ENCODE peak calls at places on chromosomes 3 and 15, in ten cellular contexts. B is mesothelial cell of epicardium, O is PC-9, W is cardiac muscle cell, S is AG04449, N is B cell, J is astrocyte, V is foreskin fibroblast, E is stomach, T is astrocyte of the spinal cord. X is an unnamed sample.

GRCh38 chr3:155031191-155031590 is 48.9 kb upstream of the MME start:
- DNase-seq in B (no peak), O (no peak), W (peak), S (peak), N (no peak), J (no peak), V (peak), E (no peak), T (no peak), X (no peak)

GRCh38 chr15:39642011-39642640 is 61.2 kb downstream of the THBS1 start:
- DNase-seq in B (no peak), O (peak), W (peak), S (no peak), N (no peak), J (peak), V (no peak), E (no peak), T (peak), X (peak)

GRCh38 chr15:20358066-20358780 is 183.4 kb downstream of the GOLGA6L6 start:
- DNase-seq in B (peak), O (no peak), W (no peak), S (no peak), N (no peak), J (no peak), V (no peak), E (peak), T (no peak), X (no peak)

GRCh38 chr15:100834731-100835130 is 44.9 kb upstream of the ALDH1A3 start:
- DNase-seq in B (no peak), O (no peak), W (peak), S (no peak), N (no peak), J (no peak), V (no peak), E (no peak), T (no peak), X (no peak)

GRCh38 chr3:45244356-45244755 is 18.3 kb upstream of the TMEM158 start:
- DNase-seq in B (no peak), O (no peak), W (no peak), S (no peak), N (no peak), J (no peak), V (no peak), E (no peak), T (no peak), X (no peak)

GRCh38 chr15:28904541-28905303 is 18.9 kb downstream of the APBA2 start:
- DNase-seq in B (no peak), O (no peak), W (peak), S (no peak), N (no peak), J (no peak), V (no peak), E (peak), T (no peak), X (no peak)

GRCh38 chr3:139180489-139180888 is 135.8 kb upstream of the PRR23C start:
- DNase-seq in B (no peak), O (no peak), W (no peak), S (no peak), N (no peak), J (no peak), V (no peak), E (no peak), T (no peak), X (no peak)

GRCh38 chr3:158801200-158801599 is 654 bp upstream of the MFSD1 start:
- DNase-seq in B (no peak), O (peak), W (peak), S (no peak), N (no peak), J (no peak), V (no peak), E (no peak), T (peak), X (peak)

GRCh38 chr3:115692887-115693524 is 69.7 kb downstream of the GAP43 start:
- DNase-seq in B (peak), O (peak), W (peak), S (no peak), N (peak), J (peak), V (peak), E (peak), T (peak), X (peak)

GRCh38 chr15:40054746-40055575 is 16.0 kb upstream of the SRP14 start:
- DNase-seq in B (no peak), O (peak), W (no peak), S (no peak), N (peak), J (peak), V (peak), E (peak), T (peak), X (no peak)

GRCh38 chr3:104360038-104360437 is 1006.7 kb upstream of the ALCAM start:
- DNase-seq in B (no peak), O (no peak), W (peak), S (no peak), N (no peak), J (no peak), V (no peak), E (no peak), T (no peak), X (no peak)

GRCh38 chr15:91891788-91892187 is 38.3 kb downstream of the SLCO3A1 start:
- DNase-seq in B (no peak), O (no peak), W (no peak), S (no peak), N (no peak), J (no peak), V (no peak), E (no peak), T (no peak), X (no peak)

DNA sequence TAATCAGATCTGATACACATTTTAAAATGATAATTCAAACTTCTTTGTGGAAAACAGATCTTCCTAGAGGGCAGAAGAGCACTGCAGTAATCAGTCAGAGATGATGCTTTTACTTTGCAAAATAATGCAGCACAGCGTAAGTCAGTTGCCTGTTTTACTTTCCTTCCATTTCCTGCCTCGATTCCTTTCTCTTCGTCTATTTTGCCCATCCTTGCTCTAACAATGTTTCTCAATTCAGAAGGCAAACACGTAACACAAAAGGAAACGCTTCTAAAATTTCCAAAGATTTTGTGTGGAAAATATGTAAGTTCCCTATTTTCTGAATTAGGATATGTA is 119.9 kb downstream of the P3H2 start:
- DNase-seq in B (no peak), O (no peak), W (no peak), S (no peak), N (no peak), J (no peak), V (no peak), E (no peak), T (no peak), X (no peak)
- TF ChIP-seq CTCF in B (no peak), O (no peak), W (no peak), S (no peak), N (no peak), J (no peak), V (no peak), E (no peak), T (no peak), X (no peak)

GRCh38 chr3:16378920-16379319 is 113.9 kb downstream of the OXNAD1 start:
- DNase-seq in B (no peak), O (no peak), W (no peak), S (no peak), N (peak), J (peak), V (peak), E (no peak), T (peak), X (peak)

GRCh38 chr3:16377196-16377595 is 112.2 kb downstream of the OXNAD1 start:
- DNase-seq in B (no peak), O (no peak), W (no peak), S (no peak), N (peak), J (no peak), V (no peak), E (no peak), T (no peak), X (no peak)

GRCh38 chr3:16378415-16378814 is 113.4 kb downstream of the OXNAD1 start:
- DNase-seq in B (no peak), O (no peak), W (no peak), S (no peak), N (no peak), J (no peak), V (no peak), E (no peak), T (no peak), X (peak)

GRCh38 chr3:16379838-16380237 is 114.8 kb downstream of the OXNAD1 start:
- DNase-seq in B (no peak), O (no peak), W (no peak), S (no peak), N (peak), J (no peak), V (no peak), E (no peak), T (no peak), X (no peak)

DNA sequence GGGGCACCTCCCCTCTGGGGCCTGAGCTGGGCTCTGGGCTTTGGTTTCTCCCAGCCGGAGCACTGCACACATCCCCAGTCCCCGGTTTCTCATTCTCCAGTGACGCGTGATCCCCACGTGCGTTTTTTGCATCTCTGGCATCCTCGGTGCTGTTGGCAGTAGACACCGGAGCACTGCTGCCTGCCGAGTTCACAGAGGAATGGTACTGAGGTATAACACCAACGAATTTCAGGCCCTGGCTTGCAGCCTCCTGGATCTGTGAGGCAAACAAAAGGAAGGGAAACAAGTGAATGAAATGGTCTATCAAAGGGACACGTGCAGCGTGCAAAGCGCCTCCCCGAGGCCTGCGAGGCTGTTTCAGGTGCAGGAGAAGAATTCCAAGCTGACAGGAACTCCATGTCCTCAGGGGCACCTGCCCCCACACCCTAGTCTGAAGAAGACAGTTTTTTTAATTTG is 112.9 kb downstream of the OXNAD1 start:
- DNase-seq in B (no peak), O (no peak), W (no peak), S (no peak), N (peak), J (no peak), V (no peak), E (no peak), T (no peak), X (no peak)
- TF ChIP-seq CTCF in B (no peak), O (no peak), W (no peak), S (no peak), N (no peak), J (no peak), V (no peak), E (no peak), T (no peak), X (no peak)

DNA sequence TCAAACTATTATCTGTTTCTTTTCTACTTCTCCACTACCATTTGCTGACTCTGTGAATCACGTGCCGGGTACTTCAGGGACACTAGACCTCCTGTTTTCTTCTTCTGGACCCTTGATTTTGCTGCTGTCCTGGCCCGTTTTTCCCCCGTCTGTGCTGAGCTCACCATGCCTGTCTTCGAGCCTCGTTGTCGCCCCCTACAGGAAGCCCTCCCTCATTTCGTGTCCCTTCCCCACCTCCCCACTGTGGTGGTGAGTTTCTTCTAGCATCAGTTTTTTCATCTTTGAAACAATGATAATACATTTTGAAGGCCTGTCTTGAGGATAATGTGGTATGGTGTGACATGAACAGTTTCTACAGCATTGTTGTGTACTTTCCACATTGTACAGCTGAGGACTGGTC is 12.8 kb downstream of the GABRG3 start:
- DNase-seq in B (no peak), O (no peak), W (no peak), S (no peak), N (no peak), J (no peak), V (no peak), E (no peak), T (no peak), X (no peak)
- TF ChIP-seq CTCF in B (peak), O (peak), W (no peak), S (no peak), N (no peak), J (no peak), V (no peak), E (no peak), T (no peak), X (peak)

DNA sequence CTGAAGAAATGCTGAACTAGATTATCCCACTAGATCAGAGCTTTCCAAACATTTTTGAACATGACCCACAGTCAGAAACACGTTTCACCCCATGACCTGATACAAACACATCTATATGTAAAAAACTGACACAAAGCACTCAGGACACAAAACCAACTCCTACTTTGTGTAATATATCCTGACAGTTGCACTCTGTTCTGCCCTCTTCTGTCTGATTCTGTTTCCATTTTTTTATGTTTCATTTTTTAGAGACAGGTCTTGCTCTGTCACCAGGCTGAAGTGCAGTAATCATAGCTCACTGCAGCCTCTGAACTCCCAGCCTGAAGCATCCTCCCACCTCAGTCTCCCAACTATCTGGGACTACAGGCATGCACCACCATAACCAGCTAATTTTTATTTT is 15.8 kb upstream of the RFTN1 start:
- DNase-seq in B (no peak), O (no peak), W (no peak), S (no peak), N (peak), J (no peak), V (no peak), E (no peak), T (no peak), X (no peak)
- TF ChIP-seq CTCF in B (no peak), O (no peak), W (peak), S (no peak), N (peak), J (no peak), V (peak), E (no peak), T (peak), X (peak)

GRCh38 chr3:120567370-120568197 is 28.6 kb upstream of the NDUFB4 start:
- DNase-seq in B (no peak), O (no peak), W (peak), S (no peak), N (no peak), J (peak), V (peak), E (no peak), T (peak), X (peak)
- TF ChIP-seq CTCF in B (peak), O (peak), W (peak), S (peak), N (peak), J (peak), V (peak), E (no peak), T (peak), X (peak)

GRCh38 chr15:84981711-84982300 is at the start of gene PDE8A:
- DNase-seq in B (peak), O (no peak), W (peak), S (no peak), N (peak), J (peak), V (peak), E (peak), T (no peak), X (peak)

GRCh38 chr15:84982301-84982920 is 755 bp downstream of the PDE8A start:
- DNase-seq in B (peak), O (peak), W (peak), S (no peak), N (peak), J (no peak), V (no peak), E (peak), T (no peak), X (no peak)

GRCh38 chr15:84980196-84981053 is 1.2 kb upstream of the PDE8A start:
- DNase-seq in B (peak), O (peak), W (peak), S (peak), N (peak), J (peak), V (peak), E (peak), T (peak), X (peak)

GRCh38 chr15:84979651-84980050 is 2.0 kb upstream of the PDE8A start:
- DNase-seq in B (no peak), O (peak), W (no peak), S (no peak), N (peak), J (no peak), V (no peak), E (no peak), T (no peak), X (no peak)

DNA sequence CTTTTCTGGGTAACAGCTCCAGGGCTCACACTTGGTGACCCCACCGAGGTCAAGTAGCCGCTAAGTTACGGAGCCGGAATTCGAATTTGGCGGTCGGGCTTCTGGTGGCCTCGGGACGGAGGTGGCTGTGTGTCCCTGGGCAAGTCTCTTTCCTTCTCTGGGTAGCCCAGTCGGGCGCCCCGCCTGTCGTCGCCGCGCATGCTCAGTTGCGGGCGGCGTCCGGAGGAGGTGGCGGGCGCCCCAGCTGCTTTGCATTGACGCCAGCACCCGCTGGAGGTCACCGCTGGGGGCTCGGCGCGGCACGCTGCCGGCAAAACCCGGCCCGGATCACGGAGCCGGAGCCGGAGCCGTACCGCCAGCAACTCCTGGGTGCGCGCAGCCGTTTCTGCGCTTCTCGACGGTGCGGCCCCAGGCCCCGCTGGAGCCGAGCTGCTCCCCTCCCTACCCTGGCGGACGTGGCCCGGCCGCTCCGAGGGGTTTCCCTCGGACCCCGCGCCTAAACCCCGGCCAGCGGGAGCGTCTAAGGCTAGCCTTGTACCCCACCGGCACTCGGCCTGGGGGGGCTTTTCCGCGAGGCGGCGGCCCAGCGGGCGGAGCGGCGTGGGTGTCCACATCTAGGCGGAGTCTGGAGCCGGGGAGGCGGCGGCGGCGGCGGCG is 474 bp upstream of the PDE8A start:
- DNase-seq in B (peak), O (peak), W (peak), S (peak), N (peak), J (peak), V (peak), E (peak), T (peak), X (peak)
- TF ChIP-seq CTCF in B (peak), O (no peak), W (peak), S (peak), N (no peak), J (no peak), V (no peak), E (no peak), T (no peak), X (peak)

GRCh38 chr3:185292238-185292637 is 38.4 kb upstream of the EHHADH start:
- DNase-seq in B (no peak), O (no peak), W (no peak), S (no peak), N (no peak), J (no peak), V (no peak), E (no peak), T (no peak), X (no peak)

DNA sequence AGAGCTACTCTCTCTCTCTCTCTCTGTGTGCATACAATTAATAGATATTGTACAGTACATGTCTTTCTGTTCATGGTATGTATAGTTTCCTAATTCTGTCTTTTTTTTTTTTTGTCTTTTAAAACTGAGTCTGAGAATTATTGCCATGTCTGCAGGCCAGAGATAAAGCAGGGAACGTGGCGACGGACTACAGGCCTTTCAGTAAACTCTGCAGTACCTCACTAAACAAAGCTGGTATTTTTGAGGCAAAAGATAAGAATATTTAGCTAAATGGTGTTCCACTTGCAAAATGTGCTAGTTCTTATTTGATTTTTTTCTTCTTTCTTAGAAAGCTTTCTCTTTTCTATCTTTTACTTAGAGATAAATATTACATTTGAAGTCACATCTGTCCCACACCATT is 44.0 kb upstream of the EHHADH start:
- DNase-seq in B (no peak), O (no peak), W (no peak), S (no peak), N (no peak), J (no peak), V (no peak), E (no peak), T (no peak), X (no peak)
- TF ChIP-seq CTCF in B (no peak), O (no peak), W (no peak), S (no peak), N (no peak), J (no peak), V (no peak), E (no peak), T (no peak), X (no peak)

DNA sequence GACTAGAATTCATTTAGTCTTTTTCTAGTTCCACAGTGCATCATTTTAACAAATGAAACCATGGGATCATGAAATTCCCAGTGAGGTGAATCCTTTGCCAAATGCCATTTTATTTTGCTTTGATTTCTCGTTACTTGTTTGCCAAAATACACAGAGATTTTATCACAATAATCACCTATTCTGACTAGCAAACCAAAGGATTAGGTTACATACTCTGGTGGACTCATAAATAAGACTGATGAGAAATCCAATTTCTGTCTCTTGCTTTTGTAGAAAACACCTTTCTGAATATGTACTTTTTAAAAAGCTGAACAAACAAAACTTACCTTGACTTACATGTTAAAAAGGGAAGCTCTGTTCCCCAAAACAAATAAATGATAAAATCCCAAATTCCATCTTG is 12.2 kb downstream of the ERC2 start:
- DNase-seq in B (no peak), O (no peak), W (no peak), S (no peak), N (no peak), J (no peak), V (no peak), E (no peak), T (no peak), X (no peak)
- TF ChIP-seq CTCF in B (no peak), O (no peak), W (no peak), S (no peak), N (no peak), J (no peak), V (no peak), E (no peak), T (no peak), X (no peak)